ENCODE peak calls at places on chromosomes 13 and 19, in ten cellular contexts. G is body of pancreas, Z is BJ, J is fibroblast of villous mesenchyme, P is fibroblast of pulmonary artery, A is cardiac muscle cell, E is breast epithelium, K is mammary epithelial cell, R is stomach, C is upper lobe of left lung. H is an unnamed sample.

GRCh38 chr13:114076329-114076761 is 56.1 kb downstream of the RASA3 start:
- DNase-seq in G (no peak), Z (no peak), J (no peak), P (no peak), A (no peak), E (peak; percentile 43), K (no peak), R (no peak), C (peak; percentile 58), H (no peak)

GRCh38 chr19:57063070-57063469 is 56.7 kb upstream of the USP29 start:
- DNase-seq in G (no peak), Z (no peak), J (no peak), P (no peak), A (no peak), E (no peak), K (no peak), R (no peak), C (no peak), H (no peak)

GRCh38 chr13:98004107-98004506 is 50.6 kb downstream of the IPO5 start:
- DNase-seq in G (no peak), Z (peak; percentile 16), J (peak; percentile 86), P (peak; percentile 48), A (no peak), E (no peak), K (no peak), R (no peak), C (no peak), H (no peak)

GRCh38 chr13:95128045-95128643 is 173.1 kb downstream of the ABCC4 start:
- DNase-seq in G (no peak), Z (no peak), J (no peak), P (no peak), A (no peak), E (no peak), K (no peak), R (peak; percentile 52), C (no peak), H (no peak)

GRCh38 chr13:59424661-59425060 is 739.1 kb downstream of the DIAPH3 start:
- DNase-seq in G (no peak), Z (no peak), J (no peak), P (peak; percentile 40), A (no peak), E (no peak), K (no peak), R (no peak), C (no peak), H (no peak)

GRCh38 chr19:17073869-17074627 is 1.2 kb downstream of the HAUS8 start:
- DNase-seq in G (no peak), Z (no peak), J (no peak), P (no peak), A (no peak), E (no peak), K (no peak), R (no peak), C (no peak), H (no peak)

GRCh38 chr19:45110811-45111210 is 17.8 kb downstream of the PPP1R37 start:
- DNase-seq in G (no peak), Z (no peak), J (no peak), P (no peak), A (no peak), E (no peak), K (no peak), R (no peak), C (no peak), H (no peak)

GRCh38 chr19:54792814-54793213 is 10.6 kb upstream of the KIR2DL4 start:
- DNase-seq in G (no peak), Z (no peak), J (no peak), P (no peak), A (no peak), E (no peak), K (no peak), R (no peak), C (no peak), H (no peak)

GRCh38 chr13:40271931-40272775 is 394.3 kb downstream of the FOXO1 start:
- DNase-seq in G (peak; percentile 41), Z (peak; percentile 89), J (peak; percentile 78), P (peak; percentile 86), A (no peak), E (peak; percentile 64), K (peak; percentile 81), R (peak; percentile 49), C (no peak), H (peak; percentile 83)

GRCh38 chr13:112894673-112895481 is 74.1 kb upstream of the MCF2L start:
- DNase-seq in G (no peak), Z (no peak), J (no peak), P (no peak), A (peak; percentile 53), E (no peak), K (no peak), R (no peak), C (peak; percentile 76), H (no peak)

GRCh38 chr19:46849610-46850009 is 1.0 kb downstream of the AP2S1 start:
- DNase-seq in G (no peak), Z (no peak), J (peak; percentile 30), P (no peak), A (peak; percentile 30), E (peak; percentile 30), K (no peak), R (no peak), C (no peak), H (no peak)

GRCh38 chr19:5651361-5651760 is 28.5 kb downstream of the SAFB start:
- DNase-seq in G (no peak), Z (no peak), J (no peak), P (no peak), A (no peak), E (no peak), K (no peak), R (no peak), C (no peak), H (no peak)

GRCh38 chr19:50870417-50871089 is 2.7 kb upstream of the KLK2 start:
- DNase-seq in G (peak; percentile 64), Z (no peak), J (no peak), P (no peak), A (no peak), E (no peak), K (no peak), R (no peak), C (peak; percentile 76), H (no peak)
- TF ChIP-seq CTCF in G (peak; percentile 63), Z (no peak), J (no peak), P (no peak), A (peak; percentile 20), E (no peak), K (no peak), R (no peak), C (no peak), H (no peak)

DNA sequence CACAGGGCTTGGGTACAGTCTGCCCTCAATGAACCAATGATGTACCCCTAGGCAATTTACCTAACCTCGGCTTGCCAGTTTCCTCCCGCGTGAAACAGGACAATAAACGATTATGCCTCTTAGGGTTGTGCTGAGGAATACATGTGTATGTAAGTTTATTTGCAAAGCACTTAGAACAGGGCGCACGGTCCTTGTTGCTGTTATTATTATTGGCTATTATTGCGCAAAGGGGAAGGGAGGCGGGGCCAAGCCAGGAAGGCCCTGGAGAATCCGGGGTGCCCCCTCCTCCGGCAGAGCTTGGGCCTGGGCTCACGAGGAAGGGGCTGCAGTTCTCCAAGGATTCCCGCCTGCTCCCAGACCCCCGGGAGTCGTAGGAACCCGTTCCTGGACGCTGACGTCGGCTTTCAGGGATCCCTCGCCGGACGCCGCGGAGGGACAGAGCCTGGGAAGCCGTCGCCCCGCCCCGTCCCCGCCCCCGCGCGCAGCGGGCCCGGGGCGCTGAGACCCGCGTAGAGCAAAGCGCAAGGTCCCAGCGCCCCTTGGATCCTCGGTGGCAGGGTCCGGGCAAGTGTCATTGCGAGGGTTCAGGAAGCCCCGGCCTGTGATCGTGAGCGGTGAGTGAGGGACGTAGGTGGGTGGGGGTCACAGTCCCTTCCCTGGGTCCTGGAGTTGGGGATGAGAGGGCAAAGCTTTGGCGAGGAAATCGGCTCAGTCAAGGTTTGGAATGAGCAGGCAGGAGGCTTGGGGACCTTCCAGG is at the start of gene TMEM91:
- DNase-seq in G (peak; percentile 38), Z (no peak), J (peak; percentile 71), P (peak; percentile 31), A (peak; percentile 65), E (no peak), K (peak; percentile 53), R (peak; percentile 34), C (peak; percentile 91), H (no peak)
- H3K4me3 ChIP-seq in G (peak within 1 kb of the TSS; percentile 32), Z (peak within 1 kb of the TSS; percentile 50), J (peak within 1 kb of the TSS; percentile 67), P (peak within 1 kb of the TSS; percentile 68), A (peak within 1 kb of the TSS; percentile 58), E (peak within 1 kb of the TSS; percentile 86), K (peak within 1 kb of the TSS; percentile 71), R (peak within 1 kb of the TSS; percentile 59), C (peak within 1 kb of the TSS; percentile 30), H (peak within 1 kb of the TSS; percentile 63)

GRCh38 chr19:43755256-43755801 is 567 bp upstream of the SMG9 start:
- DNase-seq in G (peak; percentile 81), Z (no peak), J (peak; percentile 77), P (peak; percentile 78), A (peak; percentile 76), E (peak; percentile 77), K (peak; percentile 42), R (peak; percentile 86), C (peak; percentile 93), H (no peak)
- TF ChIP-seq CTCF in G (peak; percentile 1), Z (no peak), J (no peak), P (no peak), A (no peak), E (no peak), K (no peak), R (no peak), C (no peak), H (no peak)

DNA sequence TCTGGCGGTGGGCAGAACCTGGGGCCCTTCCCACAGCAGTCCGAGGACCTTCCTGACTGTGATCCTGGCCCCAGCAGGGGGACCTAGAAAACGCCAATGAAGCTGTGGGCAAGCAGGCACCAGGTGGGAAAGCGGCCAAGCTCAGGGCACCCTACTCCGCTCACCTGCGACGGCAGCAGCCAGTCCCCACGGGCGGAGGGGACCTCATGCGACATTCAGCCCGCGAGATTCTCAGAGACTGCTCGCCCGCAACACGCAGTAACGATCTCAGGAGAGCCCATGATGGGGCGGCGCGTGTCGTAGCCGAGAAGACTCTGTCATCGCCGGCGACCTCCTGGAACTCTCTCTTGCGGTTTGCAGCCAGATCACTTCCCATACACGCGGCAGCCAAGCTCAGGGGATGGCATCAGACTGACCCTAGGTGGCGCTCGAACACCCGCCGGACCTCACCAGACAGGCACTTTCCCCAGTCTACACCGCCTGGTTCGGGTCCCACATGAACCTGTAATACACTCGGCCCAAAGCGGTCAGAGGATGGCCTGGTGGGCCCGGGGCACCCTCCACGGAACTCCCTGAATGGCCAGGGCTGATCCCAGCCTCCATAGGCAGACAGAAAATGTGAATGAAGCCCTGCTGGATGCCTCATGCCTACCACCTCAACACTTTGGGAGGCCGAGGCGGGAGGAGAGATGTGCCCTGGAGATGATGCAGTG is 26.5 kb downstream of the MAN2B1 start:
- DNase-seq in G (peak; percentile 86), Z (peak; percentile 26), J (peak; percentile 74), P (peak; percentile 82), A (peak; percentile 85), E (peak; percentile 80), K (peak; percentile 50), R (peak; percentile 85), C (peak; percentile 87), H (peak; percentile 26)
- H3K4me3 ChIP-seq in G (no peak overlapping the region), Z (no peak overlapping the region), J (peak overlapping the region; percentile 21), P (peak overlapping the region; percentile 11), A (no peak overlapping the region), E (peak overlapping the region; percentile 62), K (peak overlapping the region; percentile 10), R (peak overlapping the region; percentile 32), C (no peak overlapping the region), H (no peak overlapping the region)